ENCODE peak calls at places on chromosomes 1 and 21, in ten cellular contexts. L is A673, H is pancreas, Q is GM12865, I is glutamatergic neuron, N is Peyer's patch, U is transverse colon, W is A549, T is astrocyte of the spinal cord, V is tibial nerve. X is an unnamed sample.

GRCh38 chr1:17635276-17635675 is 95.8 kb downstream of the ARHGEF10L start:
- DNase-seq in L (no peak), H (no peak), Q (no peak), I (no peak), N (no peak), U (no peak), W (no peak), T (no peak), V (no peak), X (no peak)

GRCh38 chr1:107251083-107251482 is 110.2 kb downstream of the NTNG1 start:
- DNase-seq in L (no peak), H (no peak), Q (no peak), I (no peak), N (no peak), U (no peak), W (no peak), T (no peak), V (no peak), X (no peak)

GRCh38 chr1:84598846-84599741 is 24.9 kb upstream of the CTBS start:
- DNase-seq in L (no peak), H (no peak), Q (peak), I (no peak), N (no peak), U (no peak), W (no peak), T (peak), V (no peak), X (no peak)

GRCh38 chr1:56645663-56646330 is 683 bp downstream of the PRKAA2 start:
- DNase-seq in L (no peak), H (peak), Q (no peak), I (peak), N (no peak), U (peak), W (peak), T (peak), V (no peak), X (no peak)

GRCh38 chr1:30687886-30688285 is 35.5 kb downstream of the MATN1 start:
- DNase-seq in L (no peak), H (no peak), Q (no peak), I (no peak), N (no peak), U (no peak), W (no peak), T (no peak), V (no peak), X (no peak)

GRCh38 chr21:38343691-38344090 is 86.9 kb downstream of the KCNJ15 start:
- DNase-seq in L (no peak), H (peak), Q (no peak), I (no peak), N (no peak), U (no peak), W (peak), T (peak), V (no peak), X (no peak)

GRCh38 chr1:34682452-34683223 is 72.2 kb upstream of the GJB5 start:
- DNase-seq in L (no peak), H (no peak), Q (no peak), I (no peak), N (no peak), U (peak), W (no peak), T (no peak), V (no peak), X (no peak)

GRCh38 chr21:41673071-41673470 is 93.8 kb downstream of the RIPK4 start:
- DNase-seq in L (no peak), H (no peak), Q (no peak), I (no peak), N (no peak), U (no peak), W (no peak), T (no peak), V (peak), X (no peak)

GRCh38 chr1:40563266-40563665 is 31.8 kb downstream of the ZNF684 start:
- DNase-seq in L (no peak), H (no peak), Q (no peak), I (no peak), N (no peak), U (no peak), W (no peak), T (no peak), V (no peak), X (no peak)

GRCh38 chr1:109300650-109301151 is 6.1 kb downstream of the MYBPHL start:
- DNase-seq in L (no peak), H (no peak), Q (no peak), I (no peak), N (no peak), U (no peak), W (no peak), T (no peak), V (no peak), X (no peak)

GRCh38 chr1:21175670-21176581 is 771 bp downstream of the EIF4G3 start:
- DNase-seq in L (peak), H (peak), Q (peak), I (peak), N (peak), U (peak), W (no peak), T (peak), V (no peak), X (no peak)

GRCh38 chr21:43372663-43373386 is 54.1 kb downstream of the SIK1 start:
- DNase-seq in L (no peak), H (no peak), Q (no peak), I (peak), N (no peak), U (no peak), W (no peak), T (no peak), V (no peak), X (no peak)

GRCh38 chr1:29121951-29122661 is 1.6 kb downstream of the TMEM200B start:
- DNase-seq in L (peak), H (no peak), Q (no peak), I (peak), N (no peak), U (peak), W (no peak), T (peak), V (no peak), X (no peak)

GRCh38 chr1:110538921-110539320 is 19.9 kb upstream of the KCNA10 start:
- DNase-seq in L (no peak), H (no peak), Q (no peak), I (peak), N (no peak), U (no peak), W (no peak), T (no peak), V (no peak), X (no peak)

GRCh38 chr1:205543351-205544305 is 39.2 kb downstream of the CDK18 start:
- DNase-seq in L (peak), H (peak), Q (no peak), I (no peak), N (no peak), U (peak), W (peak), T (peak), V (peak), X (peak)

GRCh38 chr1:37131281-37131680 is 97.0 kb upstream of the GRIK3 start:
- DNase-seq in L (peak), H (no peak), Q (no peak), I (no peak), N (no peak), U (no peak), W (no peak), T (no peak), V (no peak), X (no peak)

GRCh38 chr1:234990328-234990675 is 138.3 kb downstream of the TOMM20 start:
- DNase-seq in L (no peak), H (no peak), Q (no peak), I (no peak), N (no peak), U (no peak), W (no peak), T (no peak), V (no peak), X (no peak)

GRCh38 chr21:32889596-32889995 is 118.0 kb upstream of the PAXBP1 start:
- DNase-seq in L (no peak), H (no peak), Q (no peak), I (no peak), N (no peak), U (no peak), W (no peak), T (no peak), V (no peak), X (no peak)

GRCh38 chr1:31605908-31606427 is 11.5 kb upstream of the HCRTR1 start:
- DNase-seq in L (no peak), H (no peak), Q (peak), I (no peak), N (peak), U (no peak), W (no peak), T (peak), V (no peak), X (no peak)

GRCh38 chr1:30518186-30518585 is 205.2 kb downstream of the MATN1 start:
- DNase-seq in L (no peak), H (no peak), Q (no peak), I (no peak), N (peak), U (no peak), W (no peak), T (no peak), V (no peak), X (no peak)

GRCh38 chr1:62325076-62325475 is 5.8 kb upstream of the KANK4 start:
- DNase-seq in L (no peak), H (no peak), Q (no peak), I (no peak), N (no peak), U (no peak), W (no peak), T (peak), V (no peak), X (peak)

GRCh38 chr1:44485229-44485932 is 80.3 kb downstream of the RNF220 start:
- DNase-seq in L (peak), H (no peak), Q (no peak), I (no peak), N (no peak), U (no peak), W (peak), T (peak), V (no peak), X (peak)

GRCh38 chr1:89942825-89943658 is 51.9 kb upstream of the ZNF326 start:
- DNase-seq in L (no peak), H (no peak), Q (no peak), I (no peak), N (no peak), U (no peak), W (peak), T (no peak), V (no peak), X (no peak)

GRCh38 chr1:40532844-40533424 is 1.5 kb downstream of the ZNF684 start:
- DNase-seq in L (peak), H (no peak), Q (peak), I (no peak), N (no peak), U (peak), W (peak), T (peak), V (no peak), X (no peak)

GRCh38 chr1:11501906-11502485 is 23.0 kb downstream of the DISP3 start:
- DNase-seq in L (no peak), H (no peak), Q (no peak), I (no peak), N (no peak), U (no peak), W (no peak), T (no peak), V (no peak), X (no peak)

GRCh38 chr1:14602131-14602530 is 3.6 kb downstream of the KAZN start:
- DNase-seq in L (peak), H (peak), Q (no peak), I (no peak), N (no peak), U (peak), W (no peak), T (peak), V (peak), X (no peak)

GRCh38 chr1:218556016-218556415 is 210.9 kb downstream of the TGFB2 start:
- DNase-seq in L (no peak), H (no peak), Q (no peak), I (no peak), N (no peak), U (no peak), W (peak), T (no peak), V (no peak), X (no peak)

GRCh38 chr1:24745711-24746582 is 700 bp downstream of the CLIC4 start:
- DNase-seq in L (peak), H (peak), Q (peak), I (peak), N (peak), U (peak), W (peak), T (peak), V (peak), X (peak)

GRCh38 chr1:225146478-225146877 is 217.0 kb downstream of the DNAH14 start:
- DNase-seq in L (no peak), H (no peak), Q (peak), I (peak), N (no peak), U (no peak), W (no peak), T (no peak), V (no peak), X (no peak)

GRCh38 chr1:147243228-147243685 is 773 bp downstream of the CHD1L start:
- DNase-seq in L (no peak), H (peak), Q (peak), I (peak), N (peak), U (peak), W (no peak), T (no peak), V (no peak), X (no peak)
- TF ChIP-seq CTCF in L (no peak), H (no peak), Q (no peak), I (no peak), N (no peak), U (peak), W (no peak), T (no peak), V (no peak), X (no peak)

DNA sequence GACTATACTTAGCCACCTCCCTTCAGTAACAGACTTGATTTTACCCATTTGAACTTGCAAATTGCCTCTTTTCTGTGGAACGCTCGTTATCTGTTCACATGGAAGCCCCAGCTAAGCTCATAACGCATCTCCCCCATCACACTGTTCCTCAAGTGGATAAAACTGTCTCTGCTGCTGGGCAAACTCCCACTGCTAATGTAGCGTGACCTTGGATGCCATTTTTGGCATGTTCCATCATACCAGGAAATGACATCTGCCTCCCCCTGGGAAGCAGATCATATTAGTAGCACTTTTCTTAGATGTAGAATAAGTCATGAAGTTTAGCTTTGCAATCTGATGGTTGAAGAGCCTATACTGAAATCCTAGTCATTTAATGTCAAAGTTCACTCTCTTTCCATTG is 528.7 kb upstream of the PLXNA2 start:
- DNase-seq in L (no peak), H (no peak), Q (no peak), I (no peak), N (no peak), U (no peak), W (no peak), T (no peak), V (no peak), X (no peak)
- TF ChIP-seq CTCF in L (no peak), H (no peak), Q (no peak), I (no peak), N (no peak), U (no peak), W (no peak), T (no peak), V (no peak), X (no peak)

GRCh38 chr1:113057006-113057405 is 16.0 kb upstream of the LRIG2 start:
- DNase-seq in L (no peak), H (no peak), Q (no peak), I (peak), N (peak), U (peak), W (no peak), T (no peak), V (no peak), X (no peak)
- TF ChIP-seq CTCF in L (no peak), H (no peak), Q (no peak), I (no peak), N (no peak), U (no peak), W (no peak), T (no peak), V (no peak), X (no peak)

GRCh38 chr1:112633628-112634027 is 14.0 kb downstream of the CAPZA1 start:
- DNase-seq in L (no peak), H (no peak), Q (no peak), I (no peak), N (no peak), U (no peak), W (no peak), T (no peak), V (no peak), X (no peak)
- TF ChIP-seq CTCF in L (no peak), H (no peak), Q (no peak), I (no peak), N (no peak), U (no peak), W (no peak), T (no peak), V (no peak), X (no peak)

GRCh38 chr21:45886610-45887026 is 95.0 kb upstream of the COL6A1 start:
- DNase-seq in L (no peak), H (no peak), Q (no peak), I (no peak), N (no peak), U (no peak), W (no peak), T (no peak), V (no peak), X (no peak)

GRCh38 chr21:45887788-45888187 is 93.8 kb upstream of the COL6A1 start:
- DNase-seq in L (no peak), H (no peak), Q (no peak), I (no peak), N (no peak), U (no peak), W (no peak), T (no peak), V (no peak), X (no peak)

GRCh38 chr21:45888361-45889009 is 93.1 kb upstream of the COL6A1 start:
- DNase-seq in L (no peak), H (no peak), Q (no peak), I (no peak), N (no peak), U (no peak), W (no peak), T (no peak), V (no peak), X (no peak)

GRCh38 chr21:45885597-45885929 is 96.0 kb upstream of the COL6A1 start:
- DNase-seq in L (no peak), H (no peak), Q (no peak), I (no peak), N (no peak), U (no peak), W (no peak), T (no peak), V (no peak), X (no peak)

GRCh38 chr21:45887121-45887611 is 94.4 kb upstream of the COL6A1 start:
- DNase-seq in L (no peak), H (no peak), Q (no peak), I (no peak), N (no peak), U (no peak), W (no peak), T (peak), V (no peak), X (no peak)
- TF ChIP-seq CTCF in L (no peak), H (no peak), Q (no peak), I (no peak), N (no peak), U (no peak), W (no peak), T (no peak), V (no peak), X (no peak)

GRCh38 chr1:91007092-91007491 is 14.7 kb downstream of the ZNF644 start:
- DNase-seq in L (no peak), H (no peak), Q (no peak), I (no peak), N (no peak), U (no peak), W (no peak), T (no peak), V (no peak), X (no peak)

GRCh38 chr1:91006113-91006908 is 15.5 kb downstream of the ZNF644 start:
- DNase-seq in L (no peak), H (no peak), Q (no peak), I (no peak), N (no peak), U (no peak), W (no peak), T (no peak), V (no peak), X (no peak)

GRCh38 chr1:91005285-91005684 is 16.6 kb downstream of the ZNF644 start:
- DNase-seq in L (no peak), H (no peak), Q (no peak), I (no peak), N (no peak), U (no peak), W (no peak), T (no peak), V (no peak), X (no peak)

GRCh38 chr1:91004145-91004544 is 17.7 kb downstream of the ZNF644 start:
- DNase-seq in L (no peak), H (no peak), Q (no peak), I (no peak), N (no peak), U (no peak), W (no peak), T (no peak), V (no peak), X (no peak)

DNA sequence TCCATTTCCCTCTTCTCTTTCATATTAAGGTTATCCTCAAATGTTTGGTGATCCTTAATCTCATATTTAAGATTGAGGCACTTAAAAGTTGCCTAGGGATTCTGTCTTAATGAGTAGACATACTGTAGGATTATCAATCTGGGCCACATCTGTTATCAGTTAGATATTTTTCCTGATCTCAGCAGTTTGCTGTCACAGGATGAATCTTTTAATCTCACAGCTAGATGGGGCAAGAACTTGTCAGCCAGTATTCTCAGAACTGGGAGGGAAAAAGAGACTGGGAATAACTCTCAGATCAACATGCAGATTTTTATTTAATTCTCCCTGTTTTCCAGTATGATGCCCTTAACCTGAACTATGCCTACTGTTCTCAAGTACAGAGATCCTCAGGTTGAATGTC is 14.0 kb downstream of the ZNF644 start:
- DNase-seq in L (peak), H (no peak), Q (no peak), I (no peak), N (no peak), U (no peak), W (no peak), T (no peak), V (no peak), X (no peak)
- TF ChIP-seq CTCF in L (peak), H (no peak), Q (no peak), I (no peak), N (no peak), U (no peak), W (no peak), T (no peak), V (no peak), X (no peak)

GRCh38 chr1:156747737-156748669 is 3.5 kb downstream of the HDGF start:
- DNase-seq in L (peak), H (no peak), Q (no peak), I (no peak), N (no peak), U (no peak), W (no peak), T (no peak), V (no peak), X (no peak)

GRCh38 chr1:156748670-156749428 is 2.6 kb downstream of the HDGF start:
- DNase-seq in L (peak), H (no peak), Q (peak), I (no peak), N (peak), U (peak), W (peak), T (no peak), V (peak), X (no peak)

GRCh38 chr1:156744786-156745419 is 4.0 kb upstream of the MRPL24 start:
- DNase-seq in L (no peak), H (no peak), Q (no peak), I (no peak), N (no peak), U (no peak), W (no peak), T (no peak), V (no peak), X (no peak)

GRCh38 chr1:156746381-156746715 is 5.1 kb downstream of the HDGF start:
- DNase-seq in L (no peak), H (no peak), Q (no peak), I (no peak), N (no peak), U (no peak), W (no peak), T (no peak), V (no peak), X (no peak)

GRCh38 chr1:156746716-156747631 is 4.5 kb downstream of the HDGF start:
- DNase-seq in L (peak), H (peak), Q (peak), I (peak), N (peak), U (peak), W (peak), T (peak), V (peak), X (peak)
- TF ChIP-seq CTCF in L (peak), H (no peak), Q (peak), I (no peak), N (no peak), U (peak), W (peak), T (peak), V (no peak), X (peak)

DNA sequence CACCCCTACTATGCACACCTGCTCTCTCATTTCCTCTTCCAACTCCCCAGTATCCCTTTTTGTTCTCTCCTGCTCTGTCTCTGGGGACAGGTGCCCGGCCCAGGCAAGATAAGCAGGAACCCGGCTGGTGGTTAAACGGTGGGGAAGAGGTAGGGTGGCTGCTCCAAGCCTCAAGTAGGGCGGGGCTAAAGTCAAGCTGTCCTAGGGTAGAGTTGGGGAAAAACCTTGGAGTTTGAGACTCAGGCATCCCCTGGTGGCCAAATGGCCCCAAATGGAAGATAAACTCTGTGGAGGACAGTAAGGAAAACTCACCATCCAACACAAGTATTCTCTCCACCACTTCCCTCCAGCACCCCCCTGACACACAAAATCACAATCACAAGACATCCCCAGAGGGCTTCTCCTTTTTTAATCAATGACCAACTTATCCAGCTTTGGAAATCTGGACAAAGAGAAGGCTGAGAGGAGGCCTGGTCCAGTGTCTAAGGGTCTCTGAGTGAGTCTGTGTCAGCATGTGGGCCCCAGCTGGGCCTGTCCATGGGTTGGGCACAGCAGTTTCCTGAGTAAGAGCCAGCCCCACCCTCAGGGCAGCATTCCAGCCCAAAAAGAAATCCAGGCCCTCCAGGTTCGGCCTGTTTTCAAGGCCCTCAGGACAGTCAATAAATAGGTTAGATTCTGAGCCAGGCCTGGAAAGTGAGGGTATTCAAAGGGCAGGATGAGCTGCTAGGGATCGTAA is 9.8 kb downstream of the POMGNT1 start:
- DNase-seq in L (no peak), H (no peak), Q (no peak), I (no peak), N (no peak), U (peak), W (peak), T (no peak), V (no peak), X (no peak)
- TF ChIP-seq CTCF in L (no peak), H (no peak), Q (no peak), I (no peak), N (no peak), U (peak), W (no peak), T (no peak), V (no peak), X (peak)